ENCODE peak calls at places on chromosomes 1 and 21, in five cellular contexts. Q is HCT116, N is stomach, T is HepG2, H is endothelial cell of umbilical vein. Y is an unnamed sample.

GRCh38 chr1:175434268-175434860 is 241.8 kb upstream of the KIAA0040 start:
- DNase-seq in Q (no peak), N (no peak), T (no peak), H (no peak), Y (no peak)

GRCh38 chr21:43193651-43194302 is 25.0 kb downstream of the CRYAA start:
- DNase-seq in Q (no peak), N (no peak), T (no peak), H (no peak), Y (no peak)

GRCh38 chr1:78370779-78371482 is 119.8 kb upstream of the PTGFR start:
- DNase-seq in Q (no peak), N (no peak), T (no peak), H (no peak), Y (no peak)

GRCh38 chr1:89451011-89451410 is 73.6 kb upstream of the LRRC8B start:
- DNase-seq in Q (no peak), N (no peak), T (no peak), H (no peak), Y (no peak)

GRCh38 chr21:29730281-29730680 is 209.5 kb downstream of the GRIK1 start:
- DNase-seq in Q (no peak), N (no peak), T (no peak), H (no peak), Y (no peak)

GRCh38 chr1:60090662-60091061 is 17.1 kb upstream of the C1orf87 start:
- DNase-seq in Q (no peak), N (no peak), T (no peak), H (no peak), Y (no peak)

GRCh38 chr1:204287466-204287881 is 72.3 kb downstream of the PLEKHA6 start:
- DNase-seq in Q (no peak), N (no peak), T (no peak), H (peak; percentile 23), Y (no peak)

GRCh38 chr1:59029366-59029765 is 245.5 kb upstream of the JUN start:
- DNase-seq in Q (no peak), N (no peak), T (no peak), H (peak; percentile 54), Y (no peak)

GRCh38 chr1:235876292-235876914 is 9.7 kb upstream of the LYST start:
- DNase-seq in Q (no peak), N (no peak), T (no peak), H (no peak), Y (no peak)

GRCh38 chr1:29777522-29777921 is 541.2 kb downstream of the PTPRU start:
- DNase-seq in Q (no peak), N (no peak), T (no peak), H (no peak), Y (no peak)

GRCh38 chr21:43933146-43933673 is 68.2 kb downstream of the AGPAT3 start:
- DNase-seq in Q (no peak), N (no peak), T (no peak), H (no peak), Y (no peak)

GRCh38 chr21:29238967-29239289 is 59.8 kb upstream of the BACH1 start:
- DNase-seq in Q (no peak), N (no peak), T (no peak), H (no peak), Y (no peak)

GRCh38 chr1:6171546-6172124 is 8.5 kb downstream of the CHD5 start:
- DNase-seq in Q (no peak), N (no peak), T (peak; percentile 35), H (peak; percentile 14), Y (no peak)

GRCh38 chr1:84145051-84145450 is 980 bp downstream of the PRKACB start:
- DNase-seq in Q (no peak), N (no peak), T (no peak), H (peak; percentile 65), Y (peak; percentile 18)

GRCh38 chr1:238457610-238458009 is 566.9 kb upstream of the ZP4 start:
- DNase-seq in Q (no peak), N (no peak), T (no peak), H (no peak), Y (no peak)

GRCh38 chr1:225746361-225747179 is 31.1 kb upstream of the SRP9 start:
- DNase-seq in Q (peak; percentile 51), N (peak; percentile 75), T (peak; percentile 85), H (peak; percentile 87), Y (peak; percentile 71)

GRCh38 chr1:162385280-162385623 is 3.7 kb downstream of the C1orf226 start:
- DNase-seq in Q (no peak), N (no peak), T (no peak), H (no peak), Y (no peak)

DNA sequence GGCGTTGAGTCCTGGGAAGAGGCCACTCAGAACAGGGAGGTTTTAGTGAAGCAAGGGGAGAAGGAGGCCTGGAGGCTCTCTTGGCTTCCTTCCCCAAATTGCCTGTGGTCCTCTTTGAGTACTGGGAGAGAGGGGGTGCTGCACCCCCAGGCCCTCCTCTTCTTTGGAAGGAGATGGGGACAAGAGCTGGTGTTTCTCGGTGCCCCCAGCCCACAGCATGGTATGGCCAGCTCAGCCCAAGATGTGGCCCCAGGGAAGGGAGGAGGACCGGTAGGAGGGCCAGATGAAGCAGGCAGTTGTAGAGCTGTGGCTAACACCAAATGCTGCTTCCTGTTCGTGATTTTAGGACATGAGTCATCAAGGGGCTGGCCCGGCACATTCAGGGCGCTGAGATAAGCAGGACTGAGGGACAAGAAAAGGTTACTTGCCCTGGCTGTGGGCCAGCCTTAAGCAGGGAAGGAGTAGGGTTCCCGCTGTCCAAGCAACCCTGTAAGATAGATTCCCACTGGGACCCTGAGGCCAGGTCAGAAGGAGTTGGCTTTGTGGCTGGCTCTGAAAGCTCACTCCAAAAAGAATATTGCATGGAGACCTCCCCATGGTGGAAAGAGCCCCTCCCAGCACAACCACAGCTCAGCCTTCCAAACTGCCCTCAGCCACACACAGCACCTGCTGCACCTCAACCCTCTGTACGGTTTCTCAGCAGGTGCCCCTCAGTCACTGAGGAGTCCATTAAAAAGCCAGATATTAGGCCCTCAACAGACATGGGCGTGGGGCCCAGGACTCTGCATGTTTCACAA is 4.9 kb upstream of the TNFRSF1B start:
- DNase-seq in Q (peak; percentile 82), N (peak; percentile 93), T (no peak), H (peak; percentile 96), Y (peak; percentile 86)
- TF ChIP-seq POLR2A in Q (no peak), N (no peak), T (no peak), H (no peak), Y (no peak)

GRCh38 chr1:1000357-1001056 is 610 bp upstream of the HES4 start:
- DNase-seq in Q (peak; percentile 87), N (peak; percentile 80), T (peak; percentile 55), H (peak; percentile 83), Y (peak; percentile 84)
- TF ChIP-seq POLR2AphosphoS5 in Q (peak; percentile 70), N (peak; percentile 76), T (peak; percentile 62), H (no peak), Y (peak; percentile 83)

GRCh38 chr1:234231061-234231892 is 142.0 kb upstream of the COA6 start:
- DNase-seq in Q (no peak), N (no peak), T (no peak), H (no peak), Y (no peak)
- TF ChIP-seq CTCF in Q (no peak), N (no peak), T (peak; percentile 27), H (no peak), Y (no peak)

GRCh38 chr1:37483785-37484184 is 9.4 kb downstream of the ZC3H12A start:
- DNase-seq in Q (no peak), N (no peak), T (no peak), H (no peak), Y (no peak)

GRCh38 chr1:37485902-37486679 is 11.7 kb downstream of the ZC3H12A start:
- DNase-seq in Q (no peak), N (peak; percentile 39), T (no peak), H (no peak), Y (no peak)

GRCh38 chr1:37487619-37487984 is 13.2 kb downstream of the ZC3H12A start:
- DNase-seq in Q (no peak), N (no peak), T (no peak), H (no peak), Y (no peak)

GRCh38 chr1:37484325-37485051 is 10.1 kb downstream of the ZC3H12A start:
- DNase-seq in Q (no peak), N (peak; percentile 56), T (no peak), H (no peak), Y (no peak)

GRCh38 chr1:37486680-37487618 is 12.6 kb downstream of the ZC3H12A start:
- DNase-seq in Q (peak; percentile 31), N (peak; percentile 85), T (peak; percentile 47), H (peak; percentile 74), Y (peak; percentile 81)
- TF ChIP-seq POLR2A in Q (no peak), N (no peak), T (no peak), H (no peak), Y (no peak)

GRCh38 chr1:19645544-19646252 is 1.6 kb downstream of the NBL1 start:
- DNase-seq in Q (no peak), N (no peak), T (no peak), H (peak; percentile 34), Y (peak; percentile 34)

GRCh38 chr1:19643113-19643512 is 998 bp upstream of the NBL1 start:
- DNase-seq in Q (peak; percentile 79), N (peak; percentile 59), T (peak; percentile 41), H (no peak), Y (peak; percentile 87)

GRCh38 chr1:19644422-19644760 is 280 bp downstream of the NBL1 start:
- DNase-seq in Q (no peak), N (no peak), T (no peak), H (peak; percentile 17), Y (no peak)

GRCh38 chr1:19644761-19645543 is 841 bp downstream of the NBL1 start:
- DNase-seq in Q (no peak), N (peak; percentile 42), T (no peak), H (peak; percentile 24), Y (peak; percentile 54)

GRCh38 chr1:19643602-19644419 is at the start of gene NBL1:
- DNase-seq in Q (no peak), N (peak; percentile 68), T (no peak), H (peak; percentile 54), Y (peak; percentile 84)
- TF ChIP-seq POLR2AphosphoS5 in Q (peak; percentile 33), N (peak; percentile 55), T (no peak), H (no peak), Y (peak; percentile 68)

GRCh38 chr1:154549371-154549770 is 9.1 kb downstream of the UBE2Q1 start:
- DNase-seq in Q (no peak), N (no peak), T (no peak), H (no peak), Y (no peak)

GRCh38 chr1:154547333-154547732 is 11.1 kb downstream of the UBE2Q1 start:
- DNase-seq in Q (no peak), N (peak; percentile 30), T (no peak), H (no peak), Y (no peak)

GRCh38 chr1:154550070-154550469 is 8.4 kb downstream of the UBE2Q1 start:
- DNase-seq in Q (no peak), N (no peak), T (no peak), H (no peak), Y (no peak)

GRCh38 chr1:154548028-154548427 is 10.4 kb downstream of the UBE2Q1 start:
- DNase-seq in Q (no peak), N (peak; percentile 86), T (no peak), H (peak; percentile 42), Y (no peak)

DNA sequence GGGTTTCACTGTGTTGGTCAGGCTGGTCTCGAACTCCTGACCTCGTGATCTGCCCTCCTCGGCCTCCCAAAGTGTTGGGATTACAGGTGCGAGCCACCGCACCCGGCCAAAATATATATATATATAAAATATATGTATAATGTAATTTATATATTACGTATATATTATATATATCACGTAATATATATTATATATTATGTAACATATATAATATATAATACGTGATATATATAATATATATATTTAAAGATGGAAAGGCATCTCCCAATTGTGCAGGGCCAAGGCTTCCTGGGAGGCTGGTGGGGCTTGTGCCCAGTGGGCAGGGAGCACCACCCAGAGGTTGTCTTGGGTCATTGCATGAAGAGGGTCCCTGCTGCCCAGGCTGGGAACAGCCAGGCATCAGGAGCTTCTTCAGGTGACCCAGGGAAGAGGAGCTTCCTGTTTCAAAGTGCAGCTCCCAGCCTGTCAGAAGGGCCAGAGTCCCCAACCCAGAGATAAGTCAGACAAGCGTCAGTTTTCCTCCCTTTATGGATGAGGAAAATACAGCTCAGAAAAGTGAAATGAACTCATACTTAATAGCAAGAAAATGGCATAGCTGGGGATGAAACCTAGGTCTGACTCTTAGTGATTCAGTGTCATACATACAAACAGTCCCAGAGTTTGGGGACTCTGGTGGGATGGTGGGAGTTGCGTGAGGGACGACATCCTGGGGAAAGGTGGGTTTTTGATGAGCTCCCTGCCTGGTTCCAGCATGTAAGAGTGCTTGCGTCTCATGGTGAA is 12.0 kb downstream of the UBE2Q1 start:
- DNase-seq in Q (peak; percentile 63), N (peak; percentile 51), T (peak; percentile 72), H (peak; percentile 73), Y (peak; percentile 51)
- TF ChIP-seq CTCF in Q (peak; percentile 88), N (peak; percentile 29), T (peak; percentile 88), H (peak; percentile 74), Y (peak; percentile 67)

Y was measured in transverse colon.